ENCODE peak calls at places on chromosome 19, in ten cellular contexts. J, F, X, P, A, M, Q, Z, R and C are unnamed samples. For H3K4me1, the result is how much of the 10 kb centered on the place peaks cover.

GRCh38 chr19:45408830-45409593 is 2.6 kb downstream of the POLR1G start:
- DNase-seq in R (no peak), X (no peak), F (no peak), A (no peak), M (no peak), Q (no peak), Z (no peak), J (no peak), P (no peak), C (no peak)

GRCh38 chr19:48540110-48540509 is 11.9 kb upstream of the SULT2B1 start:
- DNase-seq in A (no peak), F (no peak), Q (no peak), P (peak), X (no peak), M (no peak), J (no peak), R (no peak), Z (no peak), C (no peak)

GRCh38 chr19:6766357-6767080 is 716 bp downstream of the SH2D3A start:
- DNase-seq in P (no peak), Z (no peak), X (no peak), A (no peak), F (no peak), M (no peak), J (no peak), Q (no peak), R (no peak), C (peak)

GRCh38 chr19:5309438-5310204 is 31.0 kb downstream of the PTPRS start:
- DNase-seq in Q (no peak), P (no peak), R (peak), J (no peak), F (no peak), X (no peak), M (no peak), Z (no peak), A (no peak), C (peak)

GRCh38 chr19:16626796-16627193 is 1.2 kb downstream of the MED26 start:
- DNase-seq in M (no peak), A (no peak), F (no peak), P (no peak), X (no peak), J (no peak), R (no peak), Q (no peak), Z (no peak), C (no peak)

GRCh38 chr19:1019980-1020867 is 699 bp downstream of the TMEM259 start:
- DNase-seq in Q (no peak), P (no peak), F (no peak), J (no peak), A (peak), X (no peak), R (peak), Z (no peak), M (peak), C (no peak)

GRCh38 chr19:6718741-6719539 is 1.5 kb downstream of the C3 start:
- DNase-seq in Z (no peak), X (peak), Q (no peak), P (peak), F (no peak), M (peak), J (no peak), R (peak), A (no peak), C (peak)

GRCh38 chr19:50716178-50717025 is 3.2 kb downstream of the SHANK1 start:
- DNase-seq in Z (no peak), J (no peak), A (no peak), P (no peak), Q (no peak), M (no peak), X (no peak), F (no peak), R (no peak), C (no peak)

GRCh38 chr19:38417544-38418506 is 8.2 kb downstream of the RASGRP4 start:
- DNase-seq in M (peak), Z (no peak), P (peak), J (peak), F (peak), Q (no peak), X (peak), A (peak), R (peak), C (peak)

GRCh38 chr19:39098365-39099269 is 14.4 kb downstream of the ACP7 start:
- DNase-seq in R (peak), Z (no peak), X (no peak), P (no peak), J (no peak), A (no peak), F (no peak), M (no peak), Q (no peak), C (peak)

GRCh38 chr19:11234486-11235075 is 4.8 kb upstream of the ANGPTL8 start:
- DNase-seq in M (no peak), X (peak), F (no peak), A (no peak), R (no peak), J (no peak), P (no peak), Q (no peak), Z (no peak), C (no peak)
- TF ChIP-seq CTCF in M (no peak), X (peak), F (no peak), A (no peak), R (peak), J (no peak), P (no peak), Q (no peak), Z (no peak), C (peak)

DNA sequence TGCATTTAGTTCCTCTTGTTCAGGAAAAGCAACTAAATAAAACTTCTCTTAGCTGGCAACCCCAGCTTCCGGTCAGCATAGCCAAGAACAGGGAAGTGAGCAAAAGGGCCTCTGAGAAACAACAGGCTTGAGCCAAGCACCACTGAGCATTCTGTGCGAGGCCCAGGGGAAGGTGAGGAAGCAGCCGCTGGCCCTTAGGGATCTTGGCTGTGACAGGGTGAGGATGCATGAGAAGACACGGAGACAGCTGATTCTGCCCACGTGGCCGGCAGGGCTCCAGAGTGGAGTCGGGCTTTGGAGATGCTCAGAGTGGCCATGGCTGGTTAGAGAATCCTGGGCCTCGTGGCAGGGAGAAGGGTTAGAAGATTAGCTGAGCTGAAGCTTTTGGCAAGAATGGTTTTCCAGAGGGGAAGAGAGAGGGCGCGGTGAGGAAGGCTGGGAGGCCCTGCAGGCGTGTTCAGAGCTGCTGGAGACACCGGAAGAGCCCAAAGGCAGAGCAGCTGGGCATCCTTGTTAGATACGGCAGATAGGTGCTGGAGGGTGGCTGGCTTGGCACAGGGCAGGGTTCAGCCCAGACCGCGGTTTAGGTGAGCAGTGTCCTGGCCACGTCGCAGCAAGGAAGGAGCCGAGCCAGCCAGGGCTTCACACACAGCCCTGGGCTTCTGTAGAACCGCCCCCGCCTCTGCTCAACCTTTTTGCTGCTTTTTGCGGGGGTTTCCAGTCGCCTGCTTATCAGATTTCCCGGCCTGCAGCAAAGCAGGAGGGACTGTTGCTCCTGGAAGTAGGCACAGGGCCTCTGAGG is 17.3 kb downstream of the UPF1 start:
- DNase-seq in J (peak), F (peak), A (peak), P (no peak), X (no peak), Z (no peak), M (peak), R (no peak), Q (peak), C (no peak)
- H3K4me1 ChIP-seq in J (half or more), F (under half), A (under half), P (under half), X (under half), Z (under half), M (under half), R (under half), Q (half or more), C (under half)

GRCh38 chr19:19515764-19516519 is at the start of gene NDUFA13:
- DNase-seq in M (peak), Z (peak), R (peak), P (peak), J (peak), X (peak), F (peak), A (peak), Q (peak), C (peak)

GRCh38 chr19:19510432-19510831 is 4.9 kb downstream of the TSSK6 start:
- DNase-seq in Z (no peak), F (no peak), M (no peak), P (no peak), Q (no peak), R (peak), J (no peak), X (no peak), A (no peak), C (peak)

GRCh38 chr19:19514215-19514633 is 1.1 kb downstream of the TSSK6 start:
- DNase-seq in X (no peak), J (peak), R (no peak), P (no peak), F (peak), A (no peak), Q (no peak), Z (no peak), M (peak), C (no peak)

GRCh38 chr19:19514881-19515763 is at the start of gene TSSK6:
- DNase-seq in A (no peak), X (peak), P (no peak), F (no peak), Q (no peak), J (no peak), M (peak), Z (no peak), R (no peak), C (no peak)

GRCh38 chr19:19513671-19514070 is 1.7 kb downstream of the TSSK6 start:
- DNase-seq in J (no peak), A (no peak), F (no peak), R (no peak), P (no peak), Q (no peak), M (no peak), X (no peak), Z (no peak), C (no peak)
- TF ChIP-seq CTCF in J (no peak), A (no peak), F (no peak), R (no peak), P (no peak), Q (no peak), M (no peak), X (no peak), Z (no peak), C (no peak)

DNA sequence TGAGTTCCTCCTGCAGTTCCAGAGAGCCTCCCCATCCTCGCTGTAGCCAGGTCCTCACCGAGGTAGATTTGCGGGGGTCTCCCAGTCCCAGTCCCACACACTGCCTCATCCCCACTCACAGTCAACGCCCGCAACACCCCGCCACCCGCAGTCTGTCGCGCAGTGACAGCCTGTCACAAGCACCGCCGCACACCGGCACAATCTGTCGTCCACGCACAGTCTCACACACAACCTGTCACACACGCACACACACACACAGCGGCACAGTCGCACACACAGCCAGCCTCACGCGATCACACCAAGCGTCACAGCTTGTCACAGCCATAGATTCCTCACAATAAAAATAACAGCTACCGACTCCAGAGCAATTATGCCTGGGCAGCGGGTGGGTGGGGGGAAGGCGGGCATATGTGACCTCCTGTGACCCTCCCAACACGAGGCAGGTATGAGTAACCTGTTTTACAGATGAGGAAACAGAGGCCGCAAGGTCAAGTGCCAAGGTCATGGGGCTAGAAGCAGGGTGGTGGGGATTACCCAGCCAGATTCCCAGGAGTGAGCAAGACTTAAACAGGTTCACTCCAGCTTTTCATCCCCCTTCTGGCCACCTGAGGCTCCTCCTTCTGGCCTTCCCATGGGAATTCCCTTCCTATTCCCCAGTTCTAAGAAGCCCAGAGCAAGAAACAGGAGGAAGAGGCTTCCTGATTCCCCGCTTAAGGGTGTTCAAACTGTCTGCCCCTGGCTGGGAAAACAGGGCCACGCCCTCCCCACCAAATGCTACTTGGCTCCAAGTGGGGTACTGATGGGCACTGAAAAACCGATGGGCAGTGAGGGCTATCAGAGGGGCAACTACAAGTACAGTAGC is 13.9 kb downstream of the NFIX start:
- DNase-seq in M (no peak), R (peak), J (no peak), X (peak), P (no peak), Z (no peak), Q (no peak), A (no peak), F (no peak), C (peak)
- H3K4me1 ChIP-seq in M (under half), R (under half), J (half or more), X (under half), P (under half), Z (under half), Q (half or more), A (under half), F (under half), C (under half)